ENCODE peak calls at places on chromosomes 4 and X, in nine cellular contexts. M is Calu3, P is uterus, A is GM20000, S is tibial nerve, F is left lung, Y is cardiac muscle cell, J is cardiac fibroblast, V is AG09309. G is an unnamed sample.

GRCh38 chrX:56728752-56729151 is 291 bp upstream of the NBDY start:
- DNase-seq in M (peak), P (peak), A (peak), S (peak), F (no peak), Y (peak), J (peak), V (no peak), G (no peak)

GRCh38 chr4:47050986-47051725 is 19.8 kb downstream of the GABRB1 start:
- DNase-seq in M (no peak), P (no peak), A (no peak), S (no peak), F (no peak), Y (no peak), J (no peak), V (no peak), G (no peak)

GRCh38 chr4:8238061-8238511 is 31.5 kb upstream of the HTRA3 start:
- DNase-seq in M (peak), P (no peak), A (no peak), S (no peak), F (no peak), Y (no peak), J (no peak), V (no peak), G (no peak)

GRCh38 chr4:41369680-41370079 is 113.0 kb downstream of the UCHL1 start:
- DNase-seq in M (no peak), P (no peak), A (no peak), S (no peak), F (no peak), Y (no peak), J (peak), V (no peak), G (no peak)

GRCh38 chrX:82320554-82320953 is 1118.7 kb downstream of the SH3BGRL start:
- DNase-seq in M (no peak), P (no peak), A (no peak), S (no peak), F (no peak), Y (no peak), J (no peak), V (no peak), G (no peak)

GRCh38 chr4:38865445-38865844 is 2.2 kb upstream of the FAM114A1 start:
- DNase-seq in M (no peak), P (no peak), A (no peak), S (no peak), F (no peak), Y (no peak), J (no peak), V (no peak), G (no peak)

GRCh38 chr4:88830576-88830975 is 132.9 kb upstream of the NAP1L5 start:
- DNase-seq in M (no peak), P (no peak), A (no peak), S (no peak), F (no peak), Y (no peak), J (no peak), V (no peak), G (no peak)

GRCh38 chr4:151921371-151921770 is 160.6 kb upstream of the GATB start:
- DNase-seq in M (no peak), P (no peak), A (no peak), S (no peak), F (no peak), Y (no peak), J (peak), V (no peak), G (no peak)

GRCh38 chrX:1657367-1658082 is 42.7 kb downstream of the ASMT start:
- DNase-seq in M (no peak), P (no peak), A (peak), S (no peak), F (no peak), Y (peak), J (peak), V (no peak), G (no peak)

GRCh38 chrX:77622233-77622632 is 163.8 kb downstream of the ATRX start:
- DNase-seq in M (no peak), P (no peak), A (no peak), S (no peak), F (no peak), Y (no peak), J (peak), V (no peak), G (no peak)

GRCh38 chr4:87270144-87270543 is 49.7 kb upstream of the KLHL8 start:
- DNase-seq in M (peak), P (no peak), A (peak), S (no peak), F (no peak), Y (peak), J (peak), V (peak), G (no peak)

GRCh38 chr4:60296381-60296780 is 903.7 kb upstream of the ADGRL3 start:
- DNase-seq in M (no peak), P (no peak), A (no peak), S (no peak), F (no peak), Y (no peak), J (no peak), V (no peak), G (no peak)

GRCh38 chr4:169416997-169417396 is 146.2 kb upstream of the SH3RF1 start:
- DNase-seq in M (no peak), P (no peak), A (no peak), S (no peak), F (no peak), Y (no peak), J (no peak), V (no peak), G (no peak)

GRCh38 chr4:183503497-183504063 is 1.3 kb upstream of the ING2 start:
- DNase-seq in M (no peak), P (no peak), A (peak), S (peak), F (peak), Y (no peak), J (no peak), V (no peak), G (peak)

GRCh38 chrX:63186137-63186536 is 165.0 kb downstream of the SPIN4 start:
- DNase-seq in M (peak), P (peak), A (no peak), S (no peak), F (no peak), Y (no peak), J (no peak), V (no peak), G (no peak)

GRCh38 chr4:8904666-8905065 is 33.0 kb upstream of the HMX1 start:
- DNase-seq in M (no peak), P (no peak), A (no peak), S (no peak), F (peak), Y (no peak), J (no peak), V (no peak), G (no peak)

GRCh38 chrX:74535633-74536141 is 78.7 kb downstream of the RLIM start:
- DNase-seq in M (peak), P (peak), A (peak), S (peak), F (peak), Y (peak), J (peak), V (no peak), G (peak)

GRCh38 chrX:642436-643210 is 12.0 kb downstream of the SHOX start:
- DNase-seq in M (no peak), P (no peak), A (no peak), S (no peak), F (no peak), Y (no peak), J (no peak), V (no peak), G (no peak)

GRCh38 chr4:105966046-105966445 is 70.8 kb downstream of the NPNT start:
- DNase-seq in M (no peak), P (no peak), A (no peak), S (no peak), F (no peak), Y (peak), J (peak), V (peak), G (no peak)

DNA sequence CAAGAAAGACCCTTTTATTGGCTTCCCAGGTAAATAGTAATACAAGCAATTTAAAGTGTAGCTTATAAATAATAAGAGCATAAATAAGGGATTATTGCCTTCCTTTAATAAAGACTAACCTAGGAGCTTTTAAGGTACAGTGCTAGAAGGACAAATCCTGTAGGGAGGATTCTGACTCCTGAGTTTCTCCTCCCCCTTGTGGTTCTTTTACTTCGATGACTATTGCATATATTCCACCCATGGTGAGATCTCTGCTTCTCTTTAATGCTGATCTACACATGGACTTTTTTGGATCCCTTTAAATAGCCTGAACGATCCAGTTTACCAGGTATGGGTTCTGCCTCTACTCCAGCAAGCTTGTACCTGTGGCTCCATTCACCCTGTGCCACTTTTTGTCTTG is 2.5 kb downstream of the GALNT7 start:
- DNase-seq in M (no peak), P (no peak), A (no peak), S (no peak), F (no peak), Y (peak), J (peak), V (no peak), G (no peak)
- TF ChIP-seq CTCF in M (no peak), P (no peak), A (no peak), S (no peak), F (no peak), Y (peak), J (peak), V (peak), G (no peak)

DNA sequence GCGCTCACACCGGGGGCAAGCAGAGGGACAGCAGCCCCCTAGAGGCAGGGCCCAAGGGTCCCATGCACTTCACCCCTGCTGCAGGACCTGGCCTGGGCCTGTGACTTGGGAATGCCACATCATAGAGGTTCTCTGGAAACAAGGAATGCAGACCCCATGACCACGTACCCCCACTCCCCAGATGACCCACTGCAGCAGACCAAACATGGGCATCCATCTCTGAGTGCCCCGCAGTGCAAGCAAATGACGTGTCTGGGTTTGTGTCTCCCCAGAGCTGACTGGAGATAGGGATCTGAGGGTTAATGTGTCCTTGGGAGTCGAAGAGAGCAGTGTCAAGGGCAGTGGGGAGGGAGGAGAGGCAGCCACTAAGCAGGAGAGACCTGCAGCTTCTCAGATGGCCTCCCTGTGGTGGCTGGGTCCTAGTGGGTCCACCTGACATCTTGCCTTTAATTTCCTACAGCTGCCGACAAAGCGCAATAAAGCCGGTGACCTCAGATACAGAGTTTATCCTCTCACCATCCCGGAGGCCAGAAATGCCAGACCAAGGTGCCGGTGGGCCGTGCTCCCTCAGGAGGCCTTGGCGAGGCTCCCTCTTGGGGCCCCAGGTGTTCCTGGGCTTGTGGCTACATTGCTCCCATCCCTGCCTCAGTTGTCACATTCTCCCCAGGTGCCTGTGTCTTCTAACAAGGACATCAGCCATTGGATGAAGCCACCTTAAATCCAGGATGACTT is 102.8 kb downstream of the ADRA2C start:
- DNase-seq in M (no peak), P (no peak), A (no peak), S (no peak), F (peak), Y (no peak), J (no peak), V (no peak), G (peak)
- TF ChIP-seq CTCF in M (no peak), P (no peak), A (no peak), S (no peak), F (no peak), Y (no peak), J (no peak), V (no peak), G (no peak)

GRCh38 chrX:102958794-102959193 is 21.7 kb downstream of the RAB40AL start:
- DNase-seq in M (no peak), P (no peak), A (no peak), S (no peak), F (no peak), Y (no peak), J (no peak), V (no peak), G (no peak)
- TF ChIP-seq CTCF in M (no peak), P (no peak), A (no peak), S (no peak), F (no peak), Y (no peak), J (no peak), V (no peak), G (no peak)

GRCh38 chr4:121050251-121050650 is 22.1 kb downstream of the NDNF start:
- DNase-seq in M (no peak), P (no peak), A (no peak), S (no peak), F (no peak), Y (no peak), J (no peak), V (no peak), G (no peak)
- TF ChIP-seq CTCF in M (no peak), P (no peak), A (no peak), S (no peak), F (no peak), Y (peak), J (peak), V (peak), G (no peak)

DNA sequence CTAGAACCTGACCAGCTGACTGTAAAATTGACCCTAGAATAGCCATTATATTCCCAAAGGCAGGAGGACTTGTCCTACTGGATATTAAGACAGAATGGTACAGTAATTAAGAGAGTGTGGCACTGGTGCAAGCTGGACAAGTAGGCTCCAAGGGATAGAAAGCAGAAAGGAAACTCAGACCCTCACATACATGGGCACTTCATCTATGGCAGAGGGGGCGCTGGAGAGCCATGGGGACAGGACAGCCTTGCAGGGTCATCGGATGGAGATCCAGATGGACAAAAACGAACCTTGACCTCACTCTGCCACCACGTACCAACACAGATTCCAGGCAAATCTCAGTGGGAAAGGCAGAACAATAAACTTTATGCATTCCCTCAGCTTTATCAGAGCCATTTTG is 40.6 kb downstream of the GAB3 start:
- DNase-seq in M (no peak), P (no peak), A (no peak), S (no peak), F (no peak), Y (no peak), J (no peak), V (no peak), G (no peak)
- TF ChIP-seq CTCF in M (no peak), P (no peak), A (no peak), S (no peak), F (no peak), Y (no peak), J (no peak), V (peak), G (no peak)

DNA sequence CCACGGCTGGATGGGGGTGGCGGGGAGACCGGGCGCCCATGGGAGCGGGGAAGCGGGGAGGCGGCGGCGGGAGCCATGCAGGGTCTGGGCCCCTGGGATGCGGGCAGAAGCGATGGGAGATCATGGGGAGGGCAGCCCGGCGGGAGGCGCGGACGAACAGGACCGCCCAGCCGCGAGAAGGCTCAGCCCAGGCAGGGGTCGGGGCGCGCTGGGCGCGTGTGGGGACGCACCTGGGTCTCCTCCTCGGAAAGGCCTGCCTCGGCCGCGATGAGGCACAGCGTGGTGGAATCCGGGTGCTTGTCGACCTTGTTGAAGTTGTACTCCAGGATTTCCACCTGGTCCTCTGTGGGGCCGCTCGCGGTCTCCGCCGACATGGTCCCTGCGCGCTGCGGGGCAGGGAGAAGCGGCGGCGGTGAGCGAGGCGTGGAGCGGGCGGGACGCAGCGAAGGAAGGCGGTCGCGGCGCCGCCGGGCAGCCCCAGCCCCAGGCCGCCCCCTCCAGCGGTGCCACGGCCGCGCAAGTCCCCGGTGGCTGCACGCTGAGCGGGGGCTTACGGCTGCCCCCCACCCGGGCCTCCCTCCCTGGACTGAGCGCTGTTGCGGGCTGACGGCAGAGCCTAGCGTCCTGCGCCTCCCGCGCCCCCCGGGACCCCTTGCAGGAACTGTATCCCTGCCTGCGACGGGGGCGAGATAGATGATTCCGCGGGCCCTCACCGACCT is 25.3 kb downstream of the HOPX start:
- DNase-seq in M (no peak), P (no peak), A (peak), S (no peak), F (peak), Y (peak), J (no peak), V (no peak), G (no peak)
- TF ChIP-seq CTCF in M (no peak), P (no peak), A (no peak), S (no peak), F (no peak), Y (no peak), J (no peak), V (no peak), G (no peak)

GRCh38 chr4:188971125-188971524 is 831.9 kb downstream of the TRIML1 start:
- DNase-seq in M (peak), P (no peak), A (no peak), S (no peak), F (no peak), Y (no peak), J (no peak), V (no peak), G (no peak)
- TF ChIP-seq CTCF in M (no peak), P (no peak), A (no peak), S (no peak), F (no peak), Y (no peak), J (peak), V (peak), G (no peak)

DNA sequence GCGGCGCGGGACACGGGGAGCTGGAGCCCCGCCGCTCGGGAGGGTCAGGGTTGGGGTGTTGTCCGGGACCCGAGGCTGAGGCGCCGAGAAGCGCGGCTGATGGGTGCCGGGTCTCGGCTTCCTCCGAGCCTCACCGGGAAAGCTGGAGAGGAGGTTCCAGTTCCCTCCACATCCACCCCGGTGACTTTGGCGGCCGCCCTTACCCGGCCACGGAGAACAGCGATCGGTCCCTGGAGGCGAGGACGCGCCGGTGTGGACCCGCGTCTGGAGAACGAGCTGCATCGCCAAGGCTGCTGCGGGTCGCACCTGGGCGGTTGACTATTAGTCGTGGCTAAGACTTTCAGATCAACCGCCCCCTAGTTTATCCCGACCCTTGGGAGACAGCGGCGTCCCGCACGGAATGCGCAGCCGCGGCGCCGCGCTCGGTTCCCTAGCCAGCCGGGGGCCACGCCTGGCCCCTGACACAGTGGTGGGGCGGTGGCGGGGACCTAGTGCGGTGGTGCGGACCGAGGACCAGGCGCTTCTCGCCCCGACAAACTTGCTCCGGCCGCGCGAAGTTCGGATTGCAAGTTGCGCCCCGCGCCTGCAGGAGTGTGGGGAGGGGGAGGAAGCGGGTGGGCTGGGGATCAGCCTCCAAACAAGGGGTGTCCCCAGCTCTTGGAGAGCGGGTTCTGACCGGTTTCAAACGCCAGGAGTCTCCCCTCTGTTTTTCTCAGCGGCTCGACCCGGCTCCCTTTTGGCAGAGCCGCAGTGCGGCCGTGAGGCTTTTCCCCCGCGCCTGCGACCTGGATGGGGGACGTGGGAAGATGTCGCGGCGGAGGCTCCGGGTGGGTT is 540 bp downstream of the FHDC1 start:
- DNase-seq in M (peak), P (no peak), A (peak), S (no peak), F (peak), Y (peak), J (no peak), V (no peak), G (no peak)
- TF ChIP-seq CTCF in M (no peak), P (no peak), A (no peak), S (no peak), F (no peak), Y (no peak), J (no peak), V (no peak), G (no peak)

DNA sequence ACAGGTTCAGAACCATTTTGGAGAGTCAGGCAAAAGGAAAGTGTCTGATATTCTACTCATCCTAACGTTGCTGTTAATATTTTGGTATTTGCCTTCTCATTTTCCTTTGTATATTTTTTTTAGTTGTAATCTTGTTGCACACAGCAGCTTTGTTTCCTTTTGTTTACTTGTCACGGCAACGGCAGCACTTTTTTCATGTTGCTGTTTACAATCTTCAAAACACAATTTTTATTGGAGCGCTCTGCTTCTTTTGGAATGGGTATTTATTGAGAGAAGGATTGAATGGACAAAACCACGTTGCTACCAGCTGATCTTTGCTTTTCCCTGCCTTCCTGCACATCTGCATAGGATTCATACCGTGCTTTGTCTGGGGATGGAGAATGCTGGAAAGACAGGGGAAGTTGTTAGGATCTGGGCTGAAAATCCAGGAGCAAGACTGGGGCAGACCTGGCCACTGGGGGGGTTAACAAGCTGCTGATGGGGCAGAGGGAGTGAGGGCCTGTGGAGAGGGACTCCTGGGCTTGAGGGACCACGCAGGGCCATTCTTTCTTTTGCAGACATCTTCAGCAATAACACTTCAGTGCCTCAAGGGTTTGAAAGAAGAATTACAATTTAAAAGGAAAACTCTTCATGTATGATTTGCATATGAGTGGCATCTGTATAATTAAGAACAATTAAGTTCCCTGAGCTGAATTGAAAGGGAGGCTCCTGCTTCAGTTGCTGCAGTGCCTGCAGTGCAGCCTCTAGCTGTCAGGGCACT is 69.8 kb downstream of the TMEM131L start:
- DNase-seq in M (no peak), P (no peak), A (no peak), S (no peak), F (no peak), Y (no peak), J (peak), V (no peak), G (no peak)
- TF ChIP-seq CTCF in M (no peak), P (no peak), A (no peak), S (no peak), F (no peak), Y (no peak), J (no peak), V (no peak), G (no peak)

G was measured in lower leg skin.